ENCODE peak calls at places on chromosomes 12 and 14, in five cellular contexts. S is hepatocyte, Z is IMR-90, B is psoas muscle, L is foreskin keratinocyte. T is an unnamed sample.

GRCh38 chr12:116761499-116761898 is 23.4 kb downstream of the RNFT2 start:
- DNase-seq in Z (no peak), B (no peak), S (no peak), L (no peak), T (no peak)

GRCh38 chr12:105409881-105410471 is 79.5 kb downstream of the C12orf75 start:
- DNase-seq in S (peak; percentile 24), L (no peak), Z (no peak), B (peak; percentile 30), T (peak; percentile 56)

GRCh38 chr12:63276537-63277365 is 125.8 kb upstream of the AVPR1A start:
- DNase-seq in L (no peak), B (no peak), Z (peak; percentile 4), S (peak; percentile 74), T (peak; percentile 60)

GRCh38 chr12:54225666-54226065 is 36.9 kb upstream of the SMUG1 start:
- DNase-seq in S (no peak), B (no peak), Z (no peak), L (no peak), T (no peak)

GRCh38 chr14:98953544-98954346 is 318.3 kb downstream of the BCL11B start:
- DNase-seq in B (peak; percentile 89), L (no peak), Z (no peak), S (peak; percentile 61), T (no peak)

GRCh38 chr12:107331471-107331870 is 238.1 kb upstream of the CRY1 start:
- DNase-seq in S (no peak), L (no peak), B (no peak), Z (no peak), T (no peak)

GRCh38 chr12:102966200-102966941 is 8.9 kb downstream of the ASCL1 start:
- DNase-seq in S (no peak), L (no peak), Z (no peak), B (no peak), T (no peak)

GRCh38 chr14:90454041-90455000 is 57.5 kb downstream of the CALM1 start:
- DNase-seq in L (peak; percentile 44), B (peak; percentile 61), Z (peak; percentile 62), S (peak; percentile 84), T (peak; percentile 82)

GRCh38 chr12:29245246-29245645 is 96.2 kb downstream of the FAR2 start:
- DNase-seq in S (no peak), Z (peak; percentile 11), B (no peak), L (no peak), T (no peak)

GRCh38 chr12:126784328-126784921 is 1482.5 kb upstream of the TMEM132C start:
- DNase-seq in Z (no peak), S (peak; percentile 79), B (no peak), L (no peak), T (peak; percentile 24)

GRCh38 chr12:67280572-67280971 is 11.4 kb downstream of the CAND1 start:
- DNase-seq in S (no peak), Z (no peak), B (no peak), L (no peak), T (no peak)

GRCh38 chr12:116882742-116883141 is 1.5 kb upstream of the HRK start:
- DNase-seq in S (no peak), B (no peak), Z (peak; percentile 61), L (peak; percentile 11), T (peak; percentile 22)

GRCh38 chr12:41511247-41511646 is 323.1 kb downstream of the PDZRN4 start:
- DNase-seq in L (peak; percentile 23), S (no peak), B (no peak), Z (no peak), T (no peak)

GRCh38 chr14:77181124-77181602 is 435 bp upstream of the TMEM63C start:
- DNase-seq in L (no peak), Z (no peak), B (no peak), S (no peak), T (no peak)

GRCh38 chr12:80178846-80179245 is 79.5 kb downstream of the OTOGL start:
- DNase-seq in L (no peak), Z (no peak), S (no peak), B (no peak), T (no peak)

GRCh38 chr12:77299001-77299400 is 233.6 kb upstream of the E2F7 start:
- DNase-seq in L (no peak), S (no peak), Z (no peak), B (no peak), T (no peak)

GRCh38 chr12:6416596-6416995 is 28.2 kb upstream of the CD27 start:
- DNase-seq in Z (no peak), L (no peak), S (no peak), B (no peak), T (no peak)

GRCh38 chr12:24839268-24839791 is 109.6 kb downstream of the BCAT1 start:
- DNase-seq in Z (no peak), L (no peak), B (no peak), S (no peak), T (peak; percentile 84)
- H3K27ac ChIP-seq in Z (peak overlapping the region; percentile 42), L (no peak overlapping the region), B (no peak overlapping the region), S (peak overlapping the region; percentile 22), T (peak overlapping the region; percentile 91)

DNA sequence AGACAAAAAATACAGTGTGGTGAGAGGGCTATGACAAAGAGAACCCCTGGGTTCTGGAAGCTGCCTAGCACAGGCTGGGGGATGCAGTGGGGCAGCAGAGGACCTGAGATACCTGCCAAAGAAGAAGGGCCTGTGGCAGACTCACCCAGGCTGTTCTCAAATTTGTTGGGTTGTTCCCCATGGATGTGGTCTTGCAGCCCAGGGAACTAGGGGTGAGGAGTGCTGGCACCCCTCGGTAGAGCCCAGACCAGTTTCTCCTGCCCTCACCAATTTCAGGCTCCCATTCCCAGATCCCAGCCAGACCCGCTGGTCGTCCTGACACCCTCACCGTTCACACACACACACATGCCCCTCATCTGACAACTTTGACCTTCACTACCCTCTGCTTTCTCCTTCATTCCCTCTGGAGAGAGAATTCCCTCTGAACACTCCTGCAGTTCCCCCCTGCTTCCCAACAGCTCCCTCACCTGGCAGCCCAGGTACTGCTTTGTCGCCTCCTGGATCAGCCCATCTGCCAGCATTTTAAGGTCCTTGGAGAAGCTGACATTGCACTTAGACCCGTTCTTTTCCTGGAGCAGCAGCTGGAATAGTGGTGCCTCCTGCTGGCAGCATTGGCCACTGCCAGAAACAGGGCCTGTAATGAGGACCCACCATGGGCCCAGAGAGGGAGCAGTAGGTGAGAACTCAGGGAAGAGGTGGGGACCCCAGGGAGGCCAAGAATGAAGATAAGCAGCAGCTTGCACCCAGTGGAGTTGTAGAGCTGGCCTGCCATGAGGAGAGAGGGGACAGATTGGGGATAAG is 5.9 kb upstream of the GDF11 start:
- DNase-seq in Z (peak; percentile 66), L (peak; percentile 44), B (peak; percentile 60), S (peak; percentile 88), T (peak; percentile 66)
- TF ChIP-seq CTCF in Z (peak; percentile 87), L (peak; percentile 98), B (peak; percentile 63), S (peak; percentile 82), T (peak; percentile 94)

GRCh38 chr12:71186571-71187288 is 28.9 kb upstream of the TSPAN8 start:
- DNase-seq in Z (no peak), B (no peak), S (no peak), L (no peak), T (no peak)
- H3K27ac ChIP-seq in Z (no peak overlapping the region), B (no peak overlapping the region), S (no peak overlapping the region), L (no peak overlapping the region), T (no peak overlapping the region)

GRCh38 chr14:103103461-103104388 is 9.2 kb downstream of the EXOC3L4 start:
- DNase-seq in B (peak; percentile 62), Z (peak; percentile 35), L (no peak), S (no peak), T (no peak)
- TF ChIP-seq CTCF in B (no peak), Z (peak; percentile 8), L (peak; percentile 15), S (no peak), T (peak; percentile 43)

DNA sequence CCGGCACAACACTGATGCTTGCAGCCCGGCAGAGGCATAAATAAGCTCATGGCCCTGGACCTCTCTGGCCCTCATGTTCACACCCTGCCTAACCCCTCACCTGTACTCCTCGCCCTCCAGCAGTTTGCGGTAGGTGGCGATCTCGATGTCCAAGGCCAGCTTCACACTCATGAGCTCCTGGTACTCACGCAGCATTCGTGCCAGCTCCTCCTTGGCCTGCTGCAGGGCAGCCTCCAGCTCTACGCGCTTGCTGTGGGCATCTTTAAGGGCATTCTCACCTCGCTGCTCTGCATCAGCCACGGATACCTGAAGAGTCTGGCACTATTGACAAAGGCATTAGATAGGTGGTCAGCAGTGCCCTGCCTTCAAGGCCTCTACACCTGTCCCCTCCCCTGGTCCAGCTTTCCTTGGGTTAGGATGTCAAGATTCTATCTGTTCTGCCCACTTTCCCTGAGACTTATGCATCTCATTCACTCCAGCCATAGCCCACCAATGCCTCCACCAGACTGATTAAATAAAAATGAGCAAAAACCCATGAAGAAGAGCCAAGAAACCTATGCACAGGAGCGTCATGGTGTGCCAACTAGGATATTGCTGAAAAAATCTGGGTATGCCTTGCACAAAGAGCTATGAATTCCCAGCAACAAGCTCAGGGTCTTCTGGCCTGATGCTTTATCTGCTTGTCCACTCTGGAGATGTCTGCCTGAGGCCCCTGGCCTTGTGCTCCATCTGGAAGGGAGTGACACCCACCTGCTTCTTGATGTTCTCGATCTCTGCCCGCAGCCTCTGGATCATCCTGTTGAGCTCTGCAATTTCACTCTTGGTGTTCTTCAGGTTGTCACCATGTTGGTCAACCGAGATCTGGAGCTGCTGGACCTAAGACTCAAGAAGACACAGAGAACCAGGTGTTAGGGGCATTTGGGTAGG is 6.1 kb downstream of the KRT4 start:
- DNase-seq in Z (no peak), B (no peak), S (no peak), L (no peak), T (no peak)
- H3K27ac ChIP-seq in Z (no peak overlapping the region), B (no peak overlapping the region), S (no peak overlapping the region), L (no peak overlapping the region), T (no peak overlapping the region)

DNA sequence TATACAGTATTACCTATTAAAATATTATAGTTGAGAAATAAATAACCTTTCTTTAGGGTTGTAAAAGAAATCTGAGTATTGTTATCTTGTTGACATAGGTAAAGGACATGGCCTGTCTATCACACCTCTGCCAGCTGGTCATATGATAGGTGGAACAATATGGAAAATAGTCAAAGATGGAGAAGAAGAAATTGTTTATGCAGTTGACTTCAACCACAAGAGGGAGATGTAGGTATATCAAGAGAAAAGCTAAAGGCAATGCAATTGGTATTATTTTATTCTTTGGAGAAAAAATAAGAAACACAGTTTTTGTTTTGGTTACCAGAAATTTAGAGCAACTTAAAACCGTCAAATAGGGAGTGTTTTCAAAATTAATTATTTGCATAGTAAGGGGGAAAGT is 13.5 kb downstream of the CPSF2 start:
- DNase-seq in Z (peak; percentile 59), B (no peak), S (peak; percentile 43), L (no peak), T (no peak)
- TF ChIP-seq CTCF in Z (peak; percentile 70), B (peak; percentile 33), S (peak; percentile 68), L (peak; percentile 71), T (peak; percentile 44)

T was measured in brain microvascular endothelial cell.